ENCODE peak calls at places on chromosomes 6 and 20, in four cellular contexts. One of them, this sample, is unnamed.
A peak's percentile ranks its signal among the peaks of the same experiment; 100 is the strongest.

GRCh38 chr6:146526192-146526591 is 17.4 kb upstream of the RAB32 start:
- DNase-seq in HCT116: no peak
- DNase-seq in HepG2: no peak
- DNase-seq in K562: no peak
- DNase-seq in this sample: no peak

GRCh38 chr6:15547379-15547778 is 115.4 kb downstream of the DTNBP1 start:
- DNase-seq in HCT116: no peak
- DNase-seq in HepG2: no peak
- DNase-seq in K562: no peak
- DNase-seq in this sample: no peak

GRCh38 chr6:126607281-126607680 is 267.4 kb downstream of the CENPW start:
- DNase-seq in HCT116: no peak
- DNase-seq in HepG2: no peak
- DNase-seq in K562: no peak
- DNase-seq in this sample: no peak

GRCh38 chr6:89941031-89941775 is 46.9 kb downstream of the GJA10 start:
- DNase-seq in HCT116: no peak
- DNase-seq in HepG2: peak; percentile 77
- DNase-seq in K562: no peak
- DNase-seq in this sample: no peak

GRCh38 chr6:5302995-5303622 is 41.8 kb downstream of the FARS2 start:
- DNase-seq in HCT116: peak; percentile 42
- DNase-seq in HepG2: peak; percentile 73
- DNase-seq in K562: peak; percentile 48
- DNase-seq in this sample: peak; percentile 61

GRCh38 chr6:137798846-137799245 is 68.2 kb upstream of the TNFAIP3 start:
- DNase-seq in HCT116: no peak
- DNase-seq in HepG2: no peak
- DNase-seq in K562: no peak
- DNase-seq in this sample: no peak

GRCh38 chr6:169868458-169868857 is 117.0 kb downstream of the ERMARD start:
- DNase-seq in HCT116: no peak
- DNase-seq in HepG2: no peak
- DNase-seq in K562: no peak
- DNase-seq in this sample: no peak

GRCh38 chr6:24489881-24490280 is 503 bp upstream of the GPLD1 start:
- DNase-seq in HCT116: no peak
- DNase-seq in HepG2: peak; percentile 46
- DNase-seq in K562: no peak
- DNase-seq in this sample: no peak

GRCh38 chr6:138004423-138005287 is 102.6 kb downstream of the PERP start:
- DNase-seq in HCT116: peak; percentile 32
- DNase-seq in HepG2: peak; percentile 35
- DNase-seq in K562: peak; percentile 69
- DNase-seq in this sample: no peak

GRCh38 chr6:27076116-27076515 is 171.4 kb upstream of the PRSS16 start:
- DNase-seq in HCT116: no peak
- DNase-seq in HepG2: no peak
- DNase-seq in K562: no peak
- DNase-seq in this sample: no peak

GRCh38 chr20:45346851-45347250 is 1.4 kb downstream of the SDC4 start:
- DNase-seq in HCT116: no peak
- DNase-seq in HepG2: no peak
- DNase-seq in K562: no peak
- DNase-seq in this sample: no peak

GRCh38 chr6:161486326-161486725 is 212.5 kb upstream of the AGPAT4 start:
- DNase-seq in HCT116: peak; percentile 41
- DNase-seq in HepG2: no peak
- DNase-seq in K562: peak; percentile 18
- DNase-seq in this sample: no peak

GRCh38 chr6:4687989-4688947 is 87.9 kb upstream of the CDYL start:
- DNase-seq in HCT116: peak; percentile 53
- DNase-seq in HepG2: no peak
- DNase-seq in K562: peak; percentile 82
- DNase-seq in this sample: peak; percentile 83

GRCh38 chr6:9437836-9438235 is 977.0 kb downstream of the TFAP2A start:
- DNase-seq in HCT116: no peak
- DNase-seq in HepG2: no peak
- DNase-seq in K562: no peak
- DNase-seq in this sample: no peak

GRCh38 chr6:124881898-124882579 is 80.2 kb upstream of the RNF217 start:
- DNase-seq in HCT116: no peak
- DNase-seq in HepG2: no peak
- DNase-seq in K562: no peak
- DNase-seq in this sample: no peak

GRCh38 chr6:71404145-71404966 is 115.7 kb downstream of the OGFRL1 start:
- DNase-seq in HCT116: peak; percentile 51
- DNase-seq in HepG2: peak; percentile 79
- DNase-seq in K562: no peak
- DNase-seq in this sample: peak; percentile 84

GRCh38 chr20:48864254-48864653 is 36.5 kb upstream of the PREX1 start:
- DNase-seq in HCT116: no peak
- DNase-seq in HepG2: no peak
- DNase-seq in K562: peak; percentile 29
- DNase-seq in this sample: no peak

GRCh38 chr20:48862279-48862678 is 34.5 kb upstream of the PREX1 start:
- DNase-seq in HCT116: no peak
- DNase-seq in HepG2: no peak
- DNase-seq in K562: no peak
- DNase-seq in this sample: no peak

GRCh38 chr20:48864738-48865318 is 37.0 kb upstream of the PREX1 start:
- DNase-seq in HCT116: no peak
- DNase-seq in HepG2: no peak
- DNase-seq in K562: no peak
- DNase-seq in this sample: no peak

GRCh38 chr20:48861444-48861843 is 33.6 kb upstream of the PREX1 start:
- DNase-seq in HCT116: no peak
- DNase-seq in HepG2: no peak
- DNase-seq in K562: no peak
- DNase-seq in this sample: no peak

DNA sequence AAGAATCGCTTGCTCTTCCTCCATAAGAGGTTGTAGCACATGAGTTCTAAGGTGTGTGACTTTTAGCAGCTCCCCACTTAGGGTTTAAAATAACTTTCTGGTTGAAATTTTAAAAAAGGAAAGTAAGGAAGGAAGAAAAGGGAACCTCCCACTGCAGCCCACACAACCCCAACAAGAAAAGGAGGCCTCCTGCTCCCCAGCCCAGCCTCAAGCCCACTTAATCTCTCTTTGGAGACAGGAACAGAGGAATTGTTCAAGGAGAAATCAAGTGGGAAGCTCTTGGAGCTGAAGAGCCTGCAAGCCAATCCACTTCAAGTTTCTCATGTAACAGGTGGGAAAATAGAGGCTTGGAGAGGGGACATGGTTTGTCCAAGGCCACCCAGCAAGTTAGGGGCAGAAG is 39.1 kb upstream of the PREX1 start:
- DNase-seq in HCT116: no peak
- DNase-seq in HepG2: no peak
- DNase-seq in K562: no peak
- DNase-seq in this sample: no peak
- TF ChIP-seq SIN3A in HCT116: no peak
- TF ChIP-seq SIN3A in HepG2: no peak
- TF ChIP-seq SIN3A in K562: no peak
- TF ChIP-seq SIN3A in this sample: no peak

GRCh38 chr6:17831135-17831534 is 124.4 kb upstream of the NUP153 start:
- DNase-seq in HCT116: no peak
- DNase-seq in HepG2: no peak
- DNase-seq in K562: no peak
- DNase-seq in this sample: no peak

GRCh38 chr6:17835784-17836183 is 129.1 kb upstream of the NUP153 start:
- DNase-seq in HCT116: no peak
- DNase-seq in HepG2: no peak
- DNase-seq in K562: no peak
- DNase-seq in this sample: no peak

GRCh38 chr6:17839526-17839925 is 132.8 kb upstream of the NUP153 start:
- DNase-seq in HCT116: no peak
- DNase-seq in HepG2: no peak
- DNase-seq in K562: no peak
- DNase-seq in this sample: no peak

GRCh38 chr6:17842014-17842776 is 135.5 kb upstream of the NUP153 start:
- DNase-seq in HCT116: no peak
- DNase-seq in HepG2: no peak
- DNase-seq in K562: peak; percentile 82
- DNase-seq in this sample: no peak

DNA sequence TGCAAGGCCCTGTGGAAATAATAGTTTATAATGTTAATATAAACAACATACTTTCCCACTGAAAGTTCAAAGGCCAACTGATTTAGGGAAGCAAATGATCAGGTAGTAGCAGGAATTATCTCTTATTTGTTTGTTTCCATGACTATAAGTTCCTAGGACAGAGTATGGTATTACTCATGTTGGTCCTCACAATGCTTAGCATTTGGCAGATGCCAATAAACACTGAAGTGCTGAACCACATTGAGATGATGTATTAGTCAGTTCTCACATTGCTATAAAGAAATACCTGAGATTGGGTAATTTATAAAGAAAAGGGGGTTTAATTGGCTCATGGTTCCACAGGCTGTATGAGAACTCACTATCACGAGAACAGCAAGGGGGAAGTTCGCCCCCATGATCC is 129.6 kb upstream of the NUP153 start:
- DNase-seq in HCT116: no peak
- DNase-seq in HepG2: no peak
- DNase-seq in K562: no peak
- DNase-seq in this sample: no peak
- H3K36me3 ChIP-seq in HCT116: no peaks in the 10 kb centered on the region
- H3K36me3 ChIP-seq in HepG2: peaks cover 38% of the 10 kb centered on the region
- H3K36me3 ChIP-seq in K562: peaks cover 53% of the 10 kb centered on the region
- H3K36me3 ChIP-seq in this sample: peaks cover 2% of the 10 kb centered on the region

DNA sequence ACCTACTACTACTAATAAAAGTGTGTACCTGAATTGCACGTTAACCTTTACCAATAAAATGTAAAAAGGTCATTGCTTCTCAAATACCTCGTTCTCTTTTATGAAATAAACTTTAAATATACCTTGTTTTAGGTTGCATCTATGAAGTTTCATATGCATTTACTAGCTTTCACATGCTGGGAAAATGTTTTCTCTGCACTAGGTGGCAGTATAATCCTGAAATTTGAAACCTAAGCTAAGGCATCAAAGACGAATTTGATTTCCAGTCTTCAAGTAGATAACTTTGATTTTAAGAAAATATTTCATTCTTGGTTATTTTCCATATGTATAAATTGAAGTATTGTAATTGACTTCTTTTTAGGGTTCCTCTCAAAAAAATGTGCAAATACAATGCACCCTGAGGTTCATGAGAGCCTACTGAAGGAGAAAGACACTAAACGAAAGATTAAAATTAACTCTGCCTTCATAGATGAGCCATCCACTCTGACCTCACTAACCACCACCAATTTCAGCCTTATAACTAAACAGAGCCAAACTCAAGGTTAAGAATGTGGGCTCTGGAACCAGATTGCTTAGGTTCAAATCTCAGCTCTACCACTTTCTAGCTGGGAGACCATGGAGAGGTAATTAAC is 7.3 kb upstream of the COL9A1 start:
- DNase-seq in HCT116: peak; percentile 40
- DNase-seq in HepG2: peak; percentile 33
- DNase-seq in K562: peak; percentile 66
- DNase-seq in this sample: peak; percentile 33
- TF ChIP-seq TCF7L2 in HCT116: no peak
- TF ChIP-seq TCF7L2 in HepG2: no peak
- TF ChIP-seq TCF7L2 in K562: no peak
- TF ChIP-seq TCF7L2 in this sample: no peak

DNA sequence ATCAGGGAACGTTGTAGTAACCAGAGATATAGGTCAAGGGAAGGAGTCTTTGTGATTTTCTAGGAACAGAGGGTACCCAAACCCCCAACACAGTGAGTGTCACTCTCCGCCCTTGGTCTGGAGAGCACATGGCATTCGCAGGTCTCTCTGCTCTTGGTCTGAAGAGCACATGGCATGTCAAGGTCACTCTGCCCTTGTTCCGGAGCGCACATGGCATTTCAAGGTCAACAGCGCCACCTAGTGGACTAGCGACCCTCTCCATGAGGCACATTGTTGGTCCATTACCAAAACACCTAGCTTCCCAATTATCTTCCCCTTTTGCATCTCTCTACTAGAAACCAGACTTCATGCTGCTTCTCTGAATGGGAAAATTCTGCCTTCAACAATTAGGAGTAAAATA is 260.0 kb downstream of the C6orf118 start:
- DNase-seq in HCT116: peak; percentile 21
- DNase-seq in HepG2: peak; percentile 32
- DNase-seq in K562: peak; percentile 76
- DNase-seq in this sample: no peak
- TF ChIP-seq SIN3A in HCT116: no peak
- TF ChIP-seq SIN3A in HepG2: no peak
- TF ChIP-seq SIN3A in K562: no peak
- TF ChIP-seq SIN3A in this sample: no peak

DNA sequence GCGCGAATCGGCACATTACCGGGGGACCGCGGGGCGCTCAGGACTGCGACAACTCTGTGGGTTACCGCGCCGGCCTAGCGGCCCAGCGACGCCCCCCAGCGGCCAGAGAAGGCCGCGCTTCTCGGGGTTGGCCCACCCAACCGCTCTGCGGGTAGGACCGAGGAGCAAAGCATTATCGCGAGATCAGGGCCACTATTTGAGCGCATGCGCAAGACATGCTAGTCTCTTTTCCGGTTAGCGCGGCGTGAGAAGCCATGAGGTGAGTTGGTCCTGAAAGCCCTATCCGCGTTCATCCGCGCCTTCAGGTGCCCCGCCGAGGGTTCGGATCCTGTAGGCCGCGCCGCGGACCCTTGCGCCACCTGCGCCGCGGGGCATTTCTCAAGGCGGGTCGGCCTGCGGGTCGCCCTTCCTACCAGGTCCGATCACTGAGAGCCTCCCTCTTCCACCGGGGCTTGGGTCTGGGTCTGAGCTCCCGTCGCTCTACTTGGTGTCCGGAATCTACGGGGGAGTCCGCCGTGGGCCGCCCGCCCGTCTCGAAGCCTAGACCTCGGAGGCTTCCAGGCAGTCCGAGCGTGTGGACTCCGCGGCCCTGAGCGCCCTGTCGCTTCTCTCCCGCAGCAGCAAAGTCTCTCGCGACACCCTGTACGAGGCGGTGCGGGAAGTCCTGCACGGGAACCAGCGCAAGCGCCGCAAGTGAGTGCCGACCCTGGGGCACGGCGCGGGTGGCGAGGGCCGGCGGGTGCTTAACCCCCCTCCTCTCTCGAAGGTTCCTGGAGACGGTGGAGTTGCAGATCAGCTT is at the start of gene RPL10A:
- DNase-seq in HCT116: peak; percentile 94
- DNase-seq in HepG2: peak; percentile 98
- DNase-seq in K562: peak; percentile 99
- DNase-seq in this sample: peak; percentile 87
- H3K36me3 ChIP-seq in HCT116: peaks cover 40% of the 10 kb centered on the region
- H3K36me3 ChIP-seq in HepG2: peaks cover 31% of the 10 kb centered on the region
- H3K36me3 ChIP-seq in K562: peaks cover 76% of the 10 kb centered on the region
- H3K36me3 ChIP-seq in this sample: peaks cover 30% of the 10 kb centered on the region